ENCODE peak calls at places on chromosomes 2 and 18, in eight cellular contexts. W is CD8-positive, alpha-beta memory T cell; G is H54; C is stimulated activated CD4-positive, alpha-beta T cell treated with anti-CD3 and anti-CD28 coated beads, TNF-alpha, amount 100 ng/mL, for 4 hours; M is HuH-7.5; L is NCI-H1092 treated with DMSO at 0.1 percent for 48 hours; N is WERI-Rb-1; E is pancreas. V is an unnamed sample.

GRCh38 chr2:176176233-176176632 is 12.2 kb upstream of the HOXD1 start:
- DNase-seq in C (no peak), G (no peak), W (no peak), N (no peak), M (no peak), E (no peak), L (no peak), V (no peak)

GRCh38 chr2:180146541-180146940 is 139.4 kb upstream of the CWC22 start:
- DNase-seq in C (no peak), E (no peak), L (no peak), M (no peak), W (no peak), G (no peak), N (no peak), V (no peak)

GRCh38 chr2:64952113-64952895 is 36.9 kb upstream of the SLC1A4 start:
- DNase-seq in L (no peak), W (no peak), G (no peak), M (no peak), E (no peak), N (no peak), C (no peak), V (no peak)

GRCh38 chr2:240144649-240145261 is 4.3 kb upstream of the OTOS start:
- DNase-seq in G (no peak), N (no peak), M (no peak), C (no peak), E (no peak), L (no peak), W (no peak), V (no peak)

GRCh38 chr2:36389081-36389480 is 33.5 kb downstream of the CRIM1 start:
- DNase-seq in W (no peak), L (no peak), M (no peak), N (no peak), G (no peak), C (no peak), E (no peak), V (peak)

GRCh38 chr2:55009277-55010055 is 40.8 kb downstream of the RTN4 start:
- DNase-seq in L (no peak), N (no peak), E (no peak), G (no peak), C (no peak), W (no peak), M (no peak), V (no peak)

GRCh38 chr18:23134780-23135678 is at the start of gene CABLES1:
- DNase-seq in E (peak), M (peak), N (peak), W (peak), G (peak), C (no peak), L (peak), V (peak)

GRCh38 chr2:56288863-56289580 is 105.2 kb downstream of the CCDC85A start:
- DNase-seq in N (no peak), W (no peak), E (no peak), L (peak), G (no peak), M (no peak), C (no peak), V (peak)

GRCh38 chr18:24014062-24014985 is at the start of gene TTC39C:
- DNase-seq in G (peak), N (peak), M (peak), W (peak), C (peak), E (peak), L (peak), V (peak)

GRCh38 chr2:32342811-32343210 is 14.0 kb upstream of the BIRC6 start:
- DNase-seq in W (no peak), M (no peak), L (no peak), N (no peak), G (no peak), C (no peak), E (no peak), V (peak)

GRCh38 chr2:218294430-218294999 is 2.2 kb upstream of the TMBIM1 start:
- DNase-seq in G (no peak), M (no peak), E (peak), N (no peak), L (no peak), C (no peak), W (no peak), V (no peak)

GRCh38 chr18:63267990-63268721 is 51.4 kb downstream of the BCL2 start:
- DNase-seq in N (no peak), W (no peak), L (no peak), C (no peak), E (no peak), M (no peak), G (no peak), V (no peak)

GRCh38 chr2:228703099-228703498 is 521.6 kb upstream of the SPHKAP start:
- DNase-seq in M (no peak), W (no peak), G (no peak), N (no peak), L (no peak), E (no peak), C (no peak), V (no peak)

GRCh38 chr2:127085260-127085666 is 21.7 kb downstream of the BIN1 start:
- DNase-seq in E (no peak), G (no peak), M (no peak), W (no peak), L (no peak), N (no peak), C (no peak), V (no peak)

GRCh38 chr18:75167759-75168211 is 41.2 kb downstream of the PTGR3 start:
- DNase-seq in W (no peak), M (no peak), E (no peak), L (peak), C (no peak), N (no peak), G (no peak), V (no peak)

GRCh38 chr2:8573234-8573941 is 108.5 kb upstream of the ID2 start:
- DNase-seq in W (no peak), L (peak), C (no peak), E (no peak), N (peak), G (no peak), M (peak), V (no peak)

GRCh38 chr2:148888003-148888501 is 13.0 kb downstream of the KIF5C start:
- DNase-seq in N (no peak), G (no peak), L (peak), W (no peak), M (no peak), E (no peak), C (no peak), V (no peak)

GRCh38 chr18:50024466-50024865 is 170.5 kb downstream of the MYO5B start:
- DNase-seq in E (no peak), M (no peak), L (no peak), C (no peak), W (no peak), G (no peak), N (no peak), V (no peak)

GRCh38 chr18:36176739-36177138 is 10.6 kb upstream of the MOCOS start:
- DNase-seq in C (no peak), N (no peak), M (no peak), W (no peak), L (no peak), E (no peak), G (no peak), V (no peak)

GRCh38 chr2:45382744-45383143 is 228.3 kb downstream of the SRBD1 start:
- DNase-seq in C (no peak), L (no peak), M (no peak), G (no peak), W (no peak), N (no peak), E (no peak), V (peak)

GRCh38 chr2:84452624-84453023 is 6.5 kb downstream of the SUCLG1 start:
- DNase-seq in L (no peak), E (no peak), C (no peak), N (no peak), M (no peak), W (no peak), G (no peak), V (no peak)

GRCh38 chr2:181900007-181900651 is 8.6 kb downstream of the ITPRID2 start:
- DNase-seq in L (no peak), G (no peak), E (no peak), W (no peak), C (no peak), N (no peak), M (no peak), V (no peak)

GRCh38 chr2:100137877-100138570 is 4.4 kb downstream of the AFF3 start:
- DNase-seq in L (peak), G (no peak), W (no peak), E (no peak), C (no peak), N (no peak), M (no peak), V (no peak)